ENCODE peak calls at places on chromosome 3, in seven cellular contexts. One of them, this sample, is unnamed.

GRCh38 chr3:22730701-22731100 is 472.4 kb upstream of the UBE2E2 start:
- DNase-seq in T-cell: no peak
- DNase-seq in HTR-8/SVneo: no peak
- DNase-seq in GM06990: no peak
- DNase-seq in GM20000: no peak
- DNase-seq in NCI-H187: no peak
- DNase-seq in heart left ventricle: no peak
- DNase-seq in this sample: no peak

GRCh38 chr3:3664916-3665315 is 134.3 kb upstream of the LRRN1 start:
- DNase-seq in GM20000: no peak
- DNase-seq in GM06990: no peak
- DNase-seq in T-cell: no peak
- DNase-seq in HTR-8/SVneo: no peak
- DNase-seq in NCI-H187: no peak
- DNase-seq in heart left ventricle: no peak
- DNase-seq in this sample: no peak

GRCh38 chr3:30248423-30248822 is 358.0 kb upstream of the TGFBR2 start:
- DNase-seq in NCI-H187: no peak
- DNase-seq in GM06990: no peak
- DNase-seq in HTR-8/SVneo: no peak
- DNase-seq in T-cell: no peak
- DNase-seq in heart left ventricle: no peak
- DNase-seq in GM20000: peak
- DNase-seq in this sample: no peak

GRCh38 chr3:87796137-87796899 is 262.5 kb downstream of the CGGBP1 start:
- DNase-seq in NCI-H187: no peak
- DNase-seq in heart left ventricle: no peak
- DNase-seq in GM06990: no peak
- DNase-seq in T-cell: no peak
- DNase-seq in HTR-8/SVneo: no peak
- DNase-seq in GM20000: no peak
- DNase-seq in this sample: no peak

GRCh38 chr3:128335621-128336296 is 130.9 kb downstream of the DNAJB8 start:
- DNase-seq in GM06990: no peak
- DNase-seq in GM20000: no peak
- DNase-seq in heart left ventricle: no peak
- DNase-seq in HTR-8/SVneo: no peak
- DNase-seq in NCI-H187: no peak
- DNase-seq in T-cell: no peak
- DNase-seq in this sample: no peak

GRCh38 chr3:126270145-126270811 is 86.9 kb downstream of the KLF15 start:
- DNase-seq in NCI-H187: no peak
- DNase-seq in GM20000: no peak
- DNase-seq in T-cell: no peak
- DNase-seq in HTR-8/SVneo: no peak
- DNase-seq in heart left ventricle: peak
- DNase-seq in GM06990: no peak
- DNase-seq in this sample: no peak

GRCh38 chr3:184465883-184466412 is 86.1 kb downstream of the CHRD start:
- DNase-seq in T-cell: no peak
- DNase-seq in NCI-H187: no peak
- DNase-seq in GM20000: no peak
- DNase-seq in HTR-8/SVneo: no peak
- DNase-seq in GM06990: no peak
- DNase-seq in heart left ventricle: no peak
- DNase-seq in this sample: no peak

GRCh38 chr3:132973441-132973840 is 64.8 kb upstream of the TMEM108 start:
- DNase-seq in GM06990: no peak
- DNase-seq in heart left ventricle: no peak
- DNase-seq in GM20000: no peak
- DNase-seq in T-cell: no peak
- DNase-seq in HTR-8/SVneo: no peak
- DNase-seq in NCI-H187: no peak
- DNase-seq in this sample: no peak

GRCh38 chr3:134367412-134367811 is 6.8 kb downstream of the AMOTL2 start:
- DNase-seq in HTR-8/SVneo: no peak
- DNase-seq in NCI-H187: no peak
- DNase-seq in T-cell: no peak
- DNase-seq in heart left ventricle: no peak
- DNase-seq in GM20000: no peak
- DNase-seq in GM06990: no peak
- DNase-seq in this sample: no peak

GRCh38 chr3:40574661-40575060 is 49.9 kb downstream of the ZNF621 start:
- DNase-seq in HTR-8/SVneo: no peak
- DNase-seq in heart left ventricle: no peak
- DNase-seq in GM20000: no peak
- DNase-seq in NCI-H187: no peak
- DNase-seq in GM06990: no peak
- DNase-seq in T-cell: no peak
- DNase-seq in this sample: no peak

GRCh38 chr3:128559486-128560225 is 66.7 kb upstream of the GATA2 start:
- DNase-seq in GM06990: no peak
- DNase-seq in T-cell: no peak
- DNase-seq in GM20000: no peak
- DNase-seq in heart left ventricle: no peak
- DNase-seq in HTR-8/SVneo: no peak
- DNase-seq in NCI-H187: no peak
- DNase-seq in this sample: no peak

GRCh38 chr3:128482857-128483656 is 9.9 kb downstream of the GATA2 start:
- DNase-seq in T-cell: no peak
- DNase-seq in heart left ventricle: peak
- DNase-seq in GM20000: no peak
- DNase-seq in HTR-8/SVneo: peak
- DNase-seq in GM06990: no peak
- DNase-seq in NCI-H187: no peak
- DNase-seq in this sample: no peak

GRCh38 chr3:141996437-141996836 is 120.0 kb downstream of the ATP1B3 start:
- DNase-seq in GM06990: no peak
- DNase-seq in GM20000: no peak
- DNase-seq in heart left ventricle: no peak
- DNase-seq in NCI-H187: no peak
- DNase-seq in T-cell: no peak
- DNase-seq in HTR-8/SVneo: no peak
- DNase-seq in this sample: no peak

GRCh38 chr3:30996467-30996866 is 102.0 kb upstream of the GADL1 start:
- DNase-seq in GM20000: no peak
- DNase-seq in NCI-H187: no peak
- DNase-seq in GM06990: no peak
- DNase-seq in HTR-8/SVneo: no peak
- DNase-seq in T-cell: no peak
- DNase-seq in heart left ventricle: no peak
- DNase-seq in this sample: no peak

GRCh38 chr3:40718681-40719080 is 193.9 kb downstream of the ZNF621 start:
- DNase-seq in HTR-8/SVneo: no peak
- DNase-seq in heart left ventricle: no peak
- DNase-seq in GM06990: peak
- DNase-seq in NCI-H187: no peak
- DNase-seq in GM20000: peak
- DNase-seq in T-cell: no peak
- DNase-seq in this sample: no peak

GRCh38 chr3:56862352-56863062 is 60.8 kb upstream of the ARHGEF3 start:
- DNase-seq in NCI-H187: no peak
- DNase-seq in T-cell: no peak
- DNase-seq in HTR-8/SVneo: peak
- DNase-seq in heart left ventricle: no peak
- DNase-seq in GM06990: peak
- DNase-seq in GM20000: peak
- DNase-seq in this sample: no peak

GRCh38 chr3:154151969-154152368 is 30.8 kb downstream of the ARHGEF26 start:
- DNase-seq in NCI-H187: no peak
- DNase-seq in HTR-8/SVneo: peak
- DNase-seq in T-cell: no peak
- DNase-seq in GM20000: no peak
- DNase-seq in GM06990: no peak
- DNase-seq in heart left ventricle: no peak
- DNase-seq in this sample: no peak

GRCh38 chr3:33372218-33373081 is 67.8 kb downstream of the UBP1 start:
- DNase-seq in T-cell: peak
- DNase-seq in heart left ventricle: no peak
- DNase-seq in GM06990: no peak
- DNase-seq in GM20000: peak
- DNase-seq in HTR-8/SVneo: peak
- DNase-seq in NCI-H187: no peak
- DNase-seq in this sample: peak

GRCh38 chr3:47385796-47386195 is 5.0 kb downstream of the PTPN23 start:
- DNase-seq in heart left ventricle: no peak
- DNase-seq in GM20000: no peak
- DNase-seq in HTR-8/SVneo: no peak
- DNase-seq in T-cell: no peak
- DNase-seq in GM06990: no peak
- DNase-seq in NCI-H187: no peak
- DNase-seq in this sample: no peak

GRCh38 chr3:111747490-111747889 is 111.6 kb upstream of the PHLDB2 start:
- DNase-seq in T-cell: no peak
- DNase-seq in GM20000: no peak
- DNase-seq in NCI-H187: no peak
- DNase-seq in GM06990: no peak
- DNase-seq in HTR-8/SVneo: no peak
- DNase-seq in heart left ventricle: no peak
- DNase-seq in this sample: no peak

GRCh38 chr3:48518755-48519154 is 14.8 kb upstream of the SHISA5 start:
- DNase-seq in T-cell: no peak
- DNase-seq in GM06990: no peak
- DNase-seq in heart left ventricle: no peak
- DNase-seq in GM20000: no peak
- DNase-seq in HTR-8/SVneo: no peak
- DNase-seq in NCI-H187: no peak
- DNase-seq in this sample: no peak

GRCh38 chr3:126553284-126553811 is 5.4 kb downstream of the C3orf22 start:
- DNase-seq in heart left ventricle: no peak
- DNase-seq in GM06990: no peak
- DNase-seq in T-cell: no peak
- DNase-seq in GM20000: no peak
- DNase-seq in HTR-8/SVneo: no peak
- DNase-seq in NCI-H187: no peak
- DNase-seq in this sample: no peak

GRCh38 chr3:38853021-38853420 is 37.0 kb upstream of the SCN10A start:
- DNase-seq in NCI-H187: no peak
- DNase-seq in heart left ventricle: no peak
- DNase-seq in T-cell: no peak
- DNase-seq in GM06990: no peak
- DNase-seq in HTR-8/SVneo: no peak
- DNase-seq in GM20000: no peak
- DNase-seq in this sample: no peak

GRCh38 chr3:181712505-181713299 is 977 bp downstream of the SOX2 start:
- DNase-seq in heart left ventricle: no peak
- DNase-seq in GM20000: no peak
- DNase-seq in NCI-H187: no peak
- DNase-seq in HTR-8/SVneo: no peak
- DNase-seq in GM06990: peak
- DNase-seq in T-cell: no peak
- DNase-seq in this sample: no peak

This sample was measured in central memory CD4-positive, alpha-beta T cell.